ENCODE peak calls at places on chromosomes 4 and X, in four cellular contexts. One of them, this sample, is unnamed.
A peak's percentile ranks its signal among the peaks of the same experiment; 100 is the strongest.

GRCh38 chr4:110631582-110632505 is 9.0 kb upstream of the PITX2 start:
- DNase-seq in fibroblast of lung: peak; percentile 86
- DNase-seq in A549: peak; percentile 82
- DNase-seq in GM23338: peak; percentile 93
- DNase-seq in this sample: peak; percentile 83

GRCh38 chr4:54837576-54838140 is 179.9 kb downstream of the KIT start:
- DNase-seq in fibroblast of lung: peak; percentile 6
- DNase-seq in A549: no peak
- DNase-seq in GM23338: no peak
- DNase-seq in this sample: no peak

GRCh38 chr4:174505012-174505411 is 17.3 kb downstream of the HPGD start:
- DNase-seq in fibroblast of lung: no peak
- DNase-seq in A549: no peak
- DNase-seq in GM23338: no peak
- DNase-seq in this sample: no peak

GRCh38 chr4:185317880-185318279 is 77.8 kb downstream of the LRP2BP start:
- DNase-seq in fibroblast of lung: no peak
- DNase-seq in A549: no peak
- DNase-seq in GM23338: no peak
- DNase-seq in this sample: no peak

GRCh38 chrX:74104356-74105065 is 199.5 kb upstream of the ZCCHC13 start:
- DNase-seq in fibroblast of lung: no peak
- DNase-seq in A549: no peak
- DNase-seq in GM23338: no peak
- DNase-seq in this sample: no peak

GRCh38 chr4:168129802-168130201 is 37.5 kb downstream of the ANXA10 start:
- DNase-seq in fibroblast of lung: no peak
- DNase-seq in A549: no peak
- DNase-seq in GM23338: no peak
- DNase-seq in this sample: no peak

GRCh38 chr4:127140306-127140705 is 492.5 kb upstream of the INTU start:
- DNase-seq in fibroblast of lung: peak; percentile 46
- DNase-seq in A549: peak; percentile 20
- DNase-seq in GM23338: no peak
- DNase-seq in this sample: no peak

GRCh38 chr4:182225257-182225852 is 17.8 kb upstream of the TENM3 start:
- DNase-seq in fibroblast of lung: no peak
- DNase-seq in A549: no peak
- DNase-seq in GM23338: no peak
- DNase-seq in this sample: no peak

GRCh38 chr4:3416270-3416669 is 25.5 kb upstream of the HGFAC start:
- DNase-seq in fibroblast of lung: no peak
- DNase-seq in A549: no peak
- DNase-seq in GM23338: no peak
- DNase-seq in this sample: no peak

GRCh38 chr4:80184791-80185756 is 12.2 kb upstream of the PRDM8 start:
- DNase-seq in fibroblast of lung: no peak
- DNase-seq in A549: no peak
- DNase-seq in GM23338: peak; percentile 70
- DNase-seq in this sample: no peak

GRCh38 chrX:42837092-42837726 is 59.2 kb upstream of the PPP1R2C start:
- DNase-seq in fibroblast of lung: no peak
- DNase-seq in A549: no peak
- DNase-seq in GM23338: peak; percentile 2
- DNase-seq in this sample: no peak

GRCh38 chr4:148214529-148215166 is 227.6 kb downstream of the NR3C2 start:
- DNase-seq in fibroblast of lung: peak; percentile 54
- DNase-seq in A549: no peak
- DNase-seq in GM23338: peak; percentile 9
- DNase-seq in this sample: no peak

GRCh38 chr4:105147226-105148151 is 813 bp downstream of the TET2 start:
- DNase-seq in fibroblast of lung: peak; percentile 69
- DNase-seq in A549: peak; percentile 24
- DNase-seq in GM23338: peak; percentile 74
- DNase-seq in this sample: no peak

GRCh38 chrX:154494715-154495114 is 4.3 kb upstream of the SLC10A3 start:
- DNase-seq in fibroblast of lung: no peak
- DNase-seq in A549: no peak
- DNase-seq in GM23338: no peak
- DNase-seq in this sample: no peak
- TF ChIP-seq CTCF in fibroblast of lung: no peak
- TF ChIP-seq CTCF in A549: no peak
- TF ChIP-seq CTCF in GM23338: no peak
- TF ChIP-seq CTCF in this sample: no peak

DNA sequence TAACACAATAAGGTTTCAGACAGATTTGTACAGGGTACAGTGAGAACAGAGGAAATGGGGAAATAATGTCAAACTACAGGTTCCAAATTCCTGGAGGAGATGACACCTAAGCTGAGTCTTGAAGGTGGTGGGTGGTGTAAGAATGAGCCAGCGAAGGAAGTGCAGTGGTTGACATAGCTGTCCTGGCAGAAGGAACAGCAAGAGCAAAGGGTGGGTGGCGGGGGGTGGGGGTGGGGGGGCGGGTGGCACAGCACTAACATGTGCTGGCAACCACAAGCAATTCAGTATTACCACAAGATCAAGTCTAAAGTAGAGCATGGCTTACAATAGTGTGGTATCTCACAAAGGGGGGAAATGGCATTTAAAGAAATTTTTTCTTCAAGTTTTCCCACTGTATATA is 13.1 kb upstream of the G3BP2 start:
- DNase-seq in fibroblast of lung: no peak
- DNase-seq in A549: no peak
- DNase-seq in GM23338: no peak
- DNase-seq in this sample: no peak
- H3K4me2 ChIP-seq in fibroblast of lung: no peak overlapping the region
- H3K4me2 ChIP-seq in A549: no peak overlapping the region
- H3K4me2 ChIP-seq in GM23338: no peak overlapping the region
- H3K4me2 ChIP-seq in this sample: no peak overlapping the region

GRCh38 chrX:11949291-11949690 is 189.0 kb upstream of the FRMPD4 start:
- DNase-seq in fibroblast of lung: no peak
- DNase-seq in A549: no peak
- DNase-seq in GM23338: no peak
- DNase-seq in this sample: no peak

DNA sequence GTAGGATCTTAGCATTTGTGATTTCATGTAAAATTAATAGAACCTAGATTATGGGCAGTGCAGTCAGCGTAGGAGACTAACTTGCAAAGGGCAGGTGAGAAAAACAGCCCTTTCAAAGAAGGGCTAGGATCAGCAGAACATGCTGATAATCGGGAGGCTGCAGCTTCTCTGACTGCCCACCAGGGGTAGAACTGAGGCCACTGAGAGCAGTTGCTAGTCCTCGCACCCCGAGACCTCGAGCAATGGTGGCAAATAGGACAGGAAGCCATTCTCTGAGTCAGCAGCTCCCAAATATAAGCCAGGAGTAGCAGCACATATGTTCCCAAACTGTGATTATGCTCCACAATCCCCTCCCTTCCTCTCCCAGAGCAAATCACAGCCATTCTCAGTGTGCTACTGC is 186.4 kb downstream of the MSL3 start:
- DNase-seq in fibroblast of lung: peak; percentile 44
- DNase-seq in A549: peak; percentile 53
- DNase-seq in GM23338: peak; percentile 74
- DNase-seq in this sample: peak; percentile 3
- TF ChIP-seq CTCF in fibroblast of lung: peak; percentile 64
- TF ChIP-seq CTCF in A549: peak; percentile 10
- TF ChIP-seq CTCF in GM23338: peak; percentile 50
- TF ChIP-seq CTCF in this sample: peak; percentile 41

GRCh38 chrX:10101269-10101668 is 55.5 kb upstream of the CLCN4 start:
- DNase-seq in fibroblast of lung: no peak
- DNase-seq in A549: peak; percentile 42
- DNase-seq in GM23338: no peak
- DNase-seq in this sample: no peak

GRCh38 chrX:10098235-10098819 is 58.4 kb upstream of the CLCN4 start:
- DNase-seq in fibroblast of lung: no peak
- DNase-seq in A549: no peak
- DNase-seq in GM23338: no peak
- DNase-seq in this sample: peak; percentile 77

GRCh38 chrX:10102046-10102704 is 54.6 kb upstream of the CLCN4 start:
- DNase-seq in fibroblast of lung: no peak
- DNase-seq in A549: no peak
- DNase-seq in GM23338: no peak
- DNase-seq in this sample: no peak

GRCh38 chrX:10095698-10096432 is 60.9 kb upstream of the CLCN4 start:
- DNase-seq in fibroblast of lung: no peak
- DNase-seq in A549: no peak
- DNase-seq in GM23338: no peak
- DNase-seq in this sample: no peak

DNA sequence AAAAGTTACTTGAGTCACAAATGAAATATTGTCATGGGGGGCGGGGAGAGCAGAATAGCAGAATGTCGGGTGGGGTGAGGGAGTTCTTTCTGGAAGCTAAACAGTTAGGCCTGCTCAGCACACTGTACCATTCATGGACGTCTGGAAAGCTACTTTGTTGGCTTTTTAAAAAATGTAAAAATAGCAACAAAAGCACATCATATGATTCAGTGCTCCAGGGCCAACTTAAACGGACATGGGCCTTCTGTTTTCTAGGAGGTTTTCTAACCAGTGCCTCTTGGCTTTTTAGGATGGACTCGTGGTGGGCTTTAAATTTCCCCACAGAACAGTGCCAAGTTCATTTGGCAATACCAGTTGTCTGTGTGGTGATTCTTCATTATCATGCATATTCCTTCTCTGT is 57.4 kb upstream of the CLCN4 start:
- DNase-seq in fibroblast of lung: no peak
- DNase-seq in A549: no peak
- DNase-seq in GM23338: no peak
- DNase-seq in this sample: no peak
- H3K4me2 ChIP-seq in fibroblast of lung: no peak overlapping the region
- H3K4me2 ChIP-seq in A549: no peak overlapping the region
- H3K4me2 ChIP-seq in GM23338: no peak overlapping the region
- H3K4me2 ChIP-seq in this sample: peak overlapping the region; percentile 95

GRCh38 chr4:150931005-150931404 is 84.1 kb downstream of the LRBA start:
- DNase-seq in fibroblast of lung: no peak
- DNase-seq in A549: no peak
- DNase-seq in GM23338: no peak
- DNase-seq in this sample: no peak
- TF ChIP-seq CTCF in fibroblast of lung: no peak
- TF ChIP-seq CTCF in A549: no peak
- TF ChIP-seq CTCF in GM23338: no peak
- TF ChIP-seq CTCF in this sample: no peak

GRCh38 chr4:40515037-40515397 is 114.6 kb downstream of the RBM47 start:
- DNase-seq in fibroblast of lung: no peak
- DNase-seq in A549: no peak
- DNase-seq in GM23338: no peak
- DNase-seq in this sample: no peak

GRCh38 chr4:40514409-40515025 is 115.1 kb downstream of the RBM47 start:
- DNase-seq in fibroblast of lung: no peak
- DNase-seq in A549: peak; percentile 39
- DNase-seq in GM23338: no peak
- DNase-seq in this sample: peak; percentile 68

GRCh38 chr4:40516651-40517050 is 113.0 kb downstream of the RBM47 start:
- DNase-seq in fibroblast of lung: no peak
- DNase-seq in A549: no peak
- DNase-seq in GM23338: peak; percentile 57
- DNase-seq in this sample: peak; percentile 36

GRCh38 chr4:40511017-40511614 is 118.5 kb downstream of the RBM47 start:
- DNase-seq in fibroblast of lung: no peak
- DNase-seq in A549: no peak
- DNase-seq in GM23338: no peak
- DNase-seq in this sample: no peak

GRCh38 chr4:40515398-40516293 is 114.0 kb downstream of the RBM47 start:
- DNase-seq in fibroblast of lung: peak; percentile 42
- DNase-seq in A549: peak; percentile 81
- DNase-seq in GM23338: peak; percentile 54
- DNase-seq in this sample: peak; percentile 91
- H3K4me2 ChIP-seq in fibroblast of lung: no peak overlapping the region
- H3K4me2 ChIP-seq in A549: peak overlapping the region; percentile 85
- H3K4me2 ChIP-seq in GM23338: peak overlapping the region; percentile 17
- H3K4me2 ChIP-seq in this sample: peak overlapping the region; percentile 93

GRCh38 chr4:37802068-37802666 is 24.3 kb upstream of the PGM2 start:
- DNase-seq in fibroblast of lung: peak; percentile 80
- DNase-seq in A549: peak; percentile 79
- DNase-seq in GM23338: peak; percentile 79
- DNase-seq in this sample: peak; percentile 61
- TF ChIP-seq CTCF in fibroblast of lung: peak; percentile 75
- TF ChIP-seq CTCF in A549: peak; percentile 67
- TF ChIP-seq CTCF in GM23338: peak; percentile 57
- TF ChIP-seq CTCF in this sample: peak; percentile 73